ENCODE peak calls at places on chromosome 4, in four cellular contexts. One of them, this sample, is unnamed.

GRCh38 chr4:167021545-167022155 is 212.6 kb downstream of the SPOCK3 start:
- DNase-seq in ELF-1: peak
- DNase-seq in NCI-H748 treated with DMSO at 0.1 percent for 48 hours: peak
- DNase-seq in HL-60: peak
- DNase-seq in this sample: peak

GRCh38 chr4:15002659-15003440 is 569 bp downstream of the CPEB2 start:
- DNase-seq in ELF-1: peak
- DNase-seq in NCI-H748 treated with DMSO at 0.1 percent for 48 hours: peak
- DNase-seq in HL-60: no peak
- DNase-seq in this sample: peak

GRCh38 chr4:22217480-22217879 is 268.9 kb upstream of the KCNIP4 start:
- DNase-seq in ELF-1: no peak
- DNase-seq in NCI-H748 treated with DMSO at 0.1 percent for 48 hours: no peak
- DNase-seq in HL-60: no peak
- DNase-seq in this sample: no peak

GRCh38 chr4:152304220-152304619 is 231.7 kb downstream of the FBXW7 start:
- DNase-seq in ELF-1: peak
- DNase-seq in NCI-H748 treated with DMSO at 0.1 percent for 48 hours: no peak
- DNase-seq in HL-60: no peak
- DNase-seq in this sample: no peak

GRCh38 chr4:10285028-10285427 is 168.4 kb upstream of the WDR1 start:
- DNase-seq in ELF-1: no peak
- DNase-seq in NCI-H748 treated with DMSO at 0.1 percent for 48 hours: no peak
- DNase-seq in HL-60: no peak
- DNase-seq in this sample: no peak

GRCh38 chr4:77800483-77801259 is 18.5 kb downstream of the CNOT6L start:
- DNase-seq in ELF-1: no peak
- DNase-seq in NCI-H748 treated with DMSO at 0.1 percent for 48 hours: no peak
- DNase-seq in HL-60: no peak
- DNase-seq in this sample: no peak

GRCh38 chr4:77921701-77922100 is 59.1 kb downstream of the MRPL1 start:
- DNase-seq in ELF-1: no peak
- DNase-seq in NCI-H748 treated with DMSO at 0.1 percent for 48 hours: no peak
- DNase-seq in HL-60: no peak
- DNase-seq in this sample: no peak

GRCh38 chr4:3823496-3824341 is 57.5 kb downstream of the ADRA2C start:
- DNase-seq in ELF-1: no peak
- DNase-seq in NCI-H748 treated with DMSO at 0.1 percent for 48 hours: no peak
- DNase-seq in HL-60: no peak
- DNase-seq in this sample: no peak

GRCh38 chr4:2804973-2805501 is 12.2 kb downstream of the SH3BP2 start:
- DNase-seq in ELF-1: no peak
- DNase-seq in NCI-H748 treated with DMSO at 0.1 percent for 48 hours: no peak
- DNase-seq in HL-60: no peak
- DNase-seq in this sample: no peak

GRCh38 chr4:145044341-145044740 is 53.7 kb downstream of the ANAPC10 start:
- DNase-seq in ELF-1: no peak
- DNase-seq in NCI-H748 treated with DMSO at 0.1 percent for 48 hours: no peak
- DNase-seq in HL-60: no peak
- DNase-seq in this sample: no peak

GRCh38 chr4:15729910-15730533 is 27.2 kb downstream of the BST1 start:
- DNase-seq in ELF-1: peak
- DNase-seq in NCI-H748 treated with DMSO at 0.1 percent for 48 hours: peak
- DNase-seq in HL-60: no peak
- DNase-seq in this sample: peak

GRCh38 chr4:14719053-14719452 is 283.2 kb upstream of the CPEB2 start:
- DNase-seq in ELF-1: peak
- DNase-seq in NCI-H748 treated with DMSO at 0.1 percent for 48 hours: no peak
- DNase-seq in HL-60: no peak
- DNase-seq in this sample: no peak

GRCh38 chr4:162793571-162793970 is 373.1 kb downstream of the NAF1 start:
- DNase-seq in ELF-1: no peak
- DNase-seq in NCI-H748 treated with DMSO at 0.1 percent for 48 hours: no peak
- DNase-seq in HL-60: no peak
- DNase-seq in this sample: no peak

GRCh38 chr4:5435201-5435600 is 273.2 kb downstream of the EVC2 start:
- DNase-seq in ELF-1: no peak
- DNase-seq in NCI-H748 treated with DMSO at 0.1 percent for 48 hours: no peak
- DNase-seq in HL-60: no peak
- DNase-seq in this sample: no peak

GRCh38 chr4:186149872-186150271 is 41.5 kb upstream of the CYP4V2 start:
- DNase-seq in ELF-1: peak
- DNase-seq in NCI-H748 treated with DMSO at 0.1 percent for 48 hours: peak
- DNase-seq in HL-60: no peak
- DNase-seq in this sample: no peak